ENCODE peak calls at places on chromosome 5, in eight cellular contexts. Q is H9; K is AG10803; A is activated CD4-positive, alpha-beta T cell treated with anti-CD3 and anti-CD28 coated beads, Interleukin-2, amount 10 ng/mL, durations not matched to agents 7 days and 5 days; C is AG08396; I is WTC11; M is nucleus accumbens; T is GM19239. V is an unnamed sample.

GRCh38 chr5:133469252-133469651 is 143.1 kb downstream of the FSTL4 start:
- DNase-seq in Q (no peak), K (no peak), A (no peak), C (no peak), I (no peak), M (no peak), T (no peak), V (no peak)

GRCh38 chr5:102411-103043 is 10.6 kb downstream of the PLEKHG4B start:
- DNase-seq in Q (no peak), K (peak), A (no peak), C (no peak), I (no peak), M (no peak), T (no peak), V (no peak)

GRCh38 chr5:126373621-126374416 is 49.4 kb upstream of the GRAMD2B start:
- DNase-seq in Q (no peak), K (peak), A (no peak), C (no peak), I (no peak), M (no peak), T (no peak), V (no peak)

GRCh38 chr5:127072861-127073846 is at the start of gene C5orf63:
- DNase-seq in Q (peak), K (peak), A (peak), C (peak), I (peak), M (peak), T (peak), V (peak)

GRCh38 chr5:984774-985173 is 23.8 kb upstream of the NKD2 start:
- DNase-seq in Q (no peak), K (no peak), A (no peak), C (no peak), I (no peak), M (no peak), T (no peak), V (no peak)

GRCh38 chr5:10478436-10478835 is 36.8 kb downstream of the ROPN1L start:
- DNase-seq in Q (no peak), K (peak), A (no peak), C (no peak), I (no peak), M (no peak), T (no peak), V (no peak)

GRCh38 chr5:116944171-116944570 is 369.5 kb upstream of the SEMA6A start:
- DNase-seq in Q (peak), K (no peak), A (no peak), C (no peak), I (peak), M (no peak), T (no peak), V (no peak)

GRCh38 chr5:39432687-39433086 is 7.9 kb upstream of the DAB2 start:
- DNase-seq in Q (no peak), K (no peak), A (no peak), C (no peak), I (no peak), M (no peak), T (no peak), V (no peak)

GRCh38 chr5:10246761-10247160 is 2.9 kb downstream of the ATPSCKMT start:
- DNase-seq in Q (no peak), K (no peak), A (no peak), C (no peak), I (no peak), M (no peak), T (no peak), V (no peak)

GRCh38 chr5:142839711-142840441 is 69.7 kb downstream of the ARHGAP26 start:
- DNase-seq in Q (no peak), K (peak), A (no peak), C (no peak), I (no peak), M (no peak), T (no peak), V (no peak)

GRCh38 chr5:42950466-42951168 is 89.5 kb downstream of the ANXA2R start:
- DNase-seq in Q (peak), K (peak), A (peak), C (peak), I (peak), M (no peak), T (peak), V (peak)

GRCh38 chr5:6003040-6003825 is 375.1 kb downstream of the MED10 start:
- DNase-seq in Q (no peak), K (no peak), A (no peak), C (no peak), I (no peak), M (no peak), T (no peak), V (no peak)

GRCh38 chr5:22560115-22560514 is 293.0 kb downstream of the CDH12 start:
- DNase-seq in Q (no peak), K (peak), A (no peak), C (no peak), I (no peak), M (no peak), T (no peak), V (no peak)

GRCh38 chr5:122661496-122662180 is 113.2 kb upstream of the SNX2 start:
- DNase-seq in Q (no peak), K (peak), A (no peak), C (no peak), I (no peak), M (no peak), T (no peak), V (no peak)

GRCh38 chr5:15598294-15598902 is 98.4 kb downstream of the FBXL7 start:
- DNase-seq in Q (no peak), K (no peak), A (peak), C (no peak), I (peak), M (no peak), T (no peak), V (no peak)

GRCh38 chr5:162654661-162655406 is 587.3 kb downstream of the GABRG2 start:
- DNase-seq in Q (no peak), K (no peak), A (no peak), C (no peak), I (no peak), M (no peak), T (no peak), V (no peak)

GRCh38 chr5:78552729-78553341 is 95.7 kb downstream of the LHFPL2 start:
- DNase-seq in Q (no peak), K (no peak), A (no peak), C (no peak), I (no peak), M (no peak), T (no peak), V (no peak)

GRCh38 chr5:56706504-56706903 is 108.8 kb upstream of the MAP3K1 start:
- DNase-seq in Q (no peak), K (no peak), A (no peak), C (no peak), I (no peak), M (no peak), T (no peak), V (no peak)

GRCh38 chr5:13250450-13251291 is 693.8 kb downstream of the DNAH5 start:
- DNase-seq in Q (no peak), K (peak), A (no peak), C (peak), I (no peak), M (no peak), T (no peak), V (peak)

GRCh38 chr5:76861616-76862015 is 11.8 kb downstream of the S100Z start:
- DNase-seq in Q (no peak), K (no peak), A (no peak), C (peak), I (no peak), M (no peak), T (no peak), V (no peak)

GRCh38 chr5:66982514-66982913 is 214.1 kb downstream of the CD180 start:
- DNase-seq in Q (no peak), K (no peak), A (no peak), C (no peak), I (no peak), M (no peak), T (no peak), V (no peak)

GRCh38 chr5:166834246-166834645 is 1457.2 kb upstream of the WWC1 start:
- DNase-seq in Q (no peak), K (no peak), A (no peak), C (no peak), I (no peak), M (no peak), T (no peak), V (no peak)

GRCh38 chr5:74063821-74064598 is 438.0 kb downstream of the ARHGEF28 start:
- DNase-seq in Q (no peak), K (peak), A (no peak), C (peak), I (no peak), M (no peak), T (no peak), V (no peak)

GRCh38 chr5:133839721-133840120 is 128.7 kb downstream of the C5orf15 start:
- DNase-seq in Q (no peak), K (no peak), A (no peak), C (no peak), I (no peak), M (no peak), T (no peak), V (no peak)

GRCh38 chr5:58930520-58930919 is 347.6 kb downstream of the RAB3C start:
- DNase-seq in Q (no peak), K (no peak), A (no peak), C (no peak), I (no peak), M (no peak), T (no peak), V (no peak)

GRCh38 chr5:43152946-43153345 is 32.2 kb downstream of the ZNF131 start:
- DNase-seq in Q (no peak), K (peak), A (no peak), C (peak), I (no peak), M (no peak), T (no peak), V (no peak)

GRCh38 chr5:144487207-144487606 is 316.5 kb downstream of the KCTD16 start:
- DNase-seq in Q (peak), K (no peak), A (no peak), C (no peak), I (peak), M (no peak), T (no peak), V (no peak)

GRCh38 chr5:83306572-83307241 is 164.8 kb upstream of the VCAN start:
- DNase-seq in Q (no peak), K (peak), A (peak), C (peak), I (no peak), M (no peak), T (peak), V (no peak)

GRCh38 chr5:98989723-98990122 is 60.9 kb upstream of the CHD1 start:
- DNase-seq in Q (no peak), K (no peak), A (no peak), C (no peak), I (no peak), M (no peak), T (no peak), V (no peak)

GRCh38 chr5:172113036-172113435 is 75.0 kb downstream of the STK10 start:
- DNase-seq in Q (no peak), K (peak), A (peak), C (no peak), I (no peak), M (no peak), T (no peak), V (no peak)

GRCh38 chr5:83527722-83528438 is 56.3 kb downstream of the VCAN start:
- DNase-seq in Q (no peak), K (no peak), A (no peak), C (no peak), I (no peak), M (no peak), T (no peak), V (no peak)

GRCh38 chr5:180553530-180553929 is 37.8 kb downstream of the SCGB3A1 start:
- DNase-seq in Q (no peak), K (no peak), A (no peak), C (no peak), I (no peak), M (no peak), T (no peak), V (no peak)

GRCh38 chr5:8333977-8334376 is 465.0 kb downstream of the MTRR start:
- DNase-seq in Q (no peak), K (no peak), A (no peak), C (no peak), I (no peak), M (no peak), T (no peak), V (no peak)

GRCh38 chr5:110159202-110159601 is 469.5 kb downstream of the MAN2A1 start:
- DNase-seq in Q (no peak), K (peak), A (no peak), C (no peak), I (no peak), M (no peak), T (no peak), V (no peak)

GRCh38 chr5:103891151-103891550 is 328.6 kb upstream of the NUDT12 start:
- DNase-seq in Q (no peak), K (no peak), A (no peak), C (no peak), I (no peak), M (no peak), T (no peak), V (no peak)

GRCh38 chr5:54681036-54681435 is 163.5 kb downstream of the SNX18 start:
- DNase-seq in Q (no peak), K (peak), A (no peak), C (no peak), I (no peak), M (no peak), T (no peak), V (no peak)

GRCh38 chr5:143405063-143405746 is 1.7 kb upstream of the NR3C1 start:
- DNase-seq in Q (peak), K (peak), A (peak), C (peak), I (peak), M (peak), T (no peak), V (peak)